ENCODE peak calls at places on chromosomes 11 and 22, in ten cellular contexts. One of them, this sample, is unnamed.

GRCh38 chr22:19429950-19430889 is 1.3 kb downstream of the HIRA start:
- DNase-seq in activated CD4-positive, alpha-beta T cell treated with anti-CD3 and anti-CD28 coated beads, Interleukin-2, amount 50 U/mL, for 48 hours: peak; percentile 48
- DNase-seq in CD8-positive, alpha-beta memory T cell: peak; percentile 50
- DNase-seq in activated B cell treated with CpG ODN at 0.5 μM for 24 hours: no peak
- DNase-seq in Right ventricle myocardium superior: peak; percentile 46
- DNase-seq in nucleus accumbens: no peak
- DNase-seq in right lobe of liver: peak; percentile 73
- DNase-seq in HEK293T: peak; percentile 35
- DNase-seq in GDM1: no peak
- DNase-seq in uterus: no peak
- DNase-seq in this sample: peak; percentile 5

GRCh38 chr11:57474751-57475115 is 14.4 kb downstream of the RTN4RL2 start:
- DNase-seq in right lobe of liver: no peak
- DNase-seq in activated CD4-positive, alpha-beta T cell treated with anti-CD3 and anti-CD28 coated beads, Interleukin-2, amount 50 U/mL, for 48 hours: no peak
- DNase-seq in Right ventricle myocardium superior: no peak
- DNase-seq in uterus: no peak
- DNase-seq in CD8-positive, alpha-beta memory T cell: no peak
- DNase-seq in HEK293T: no peak
- DNase-seq in activated B cell treated with CpG ODN at 0.5 μM for 24 hours: no peak
- DNase-seq in nucleus accumbens: no peak
- DNase-seq in GDM1: no peak
- DNase-seq in this sample: no peak

GRCh38 chr11:1263036-1263435 is 40.2 kb downstream of the MUC5B start:
- DNase-seq in Right ventricle myocardium superior: peak; percentile 38
- DNase-seq in activated CD4-positive, alpha-beta T cell treated with anti-CD3 and anti-CD28 coated beads, Interleukin-2, amount 50 U/mL, for 48 hours: peak; percentile 11
- DNase-seq in activated B cell treated with CpG ODN at 0.5 μM for 24 hours: no peak
- DNase-seq in right lobe of liver: no peak
- DNase-seq in CD8-positive, alpha-beta memory T cell: no peak
- DNase-seq in HEK293T: no peak
- DNase-seq in GDM1: no peak
- DNase-seq in uterus: no peak
- DNase-seq in nucleus accumbens: no peak
- DNase-seq in this sample: no peak

GRCh38 chr11:46330887-46331652 is 16.2 kb upstream of the DGKZ start:
- DNase-seq in GDM1: no peak
- DNase-seq in Right ventricle myocardium superior: no peak
- DNase-seq in right lobe of liver: no peak
- DNase-seq in uterus: no peak
- DNase-seq in activated CD4-positive, alpha-beta T cell treated with anti-CD3 and anti-CD28 coated beads, Interleukin-2, amount 50 U/mL, for 48 hours: peak; percentile 36
- DNase-seq in CD8-positive, alpha-beta memory T cell: no peak
- DNase-seq in activated B cell treated with CpG ODN at 0.5 μM for 24 hours: no peak
- DNase-seq in HEK293T: no peak
- DNase-seq in nucleus accumbens: no peak
- DNase-seq in this sample: no peak

GRCh38 chr11:20057055-20057943 is 103.0 kb downstream of the DBX1 start:
- DNase-seq in HEK293T: peak; percentile 37
- DNase-seq in Right ventricle myocardium superior: no peak
- DNase-seq in CD8-positive, alpha-beta memory T cell: no peak
- DNase-seq in activated B cell treated with CpG ODN at 0.5 μM for 24 hours: no peak
- DNase-seq in activated CD4-positive, alpha-beta T cell treated with anti-CD3 and anti-CD28 coated beads, Interleukin-2, amount 50 U/mL, for 48 hours: no peak
- DNase-seq in right lobe of liver: no peak
- DNase-seq in nucleus accumbens: no peak
- DNase-seq in GDM1: no peak
- DNase-seq in uterus: no peak
- DNase-seq in this sample: no peak

GRCh38 chr22:41699264-41700104 is at the start of gene MEI1:
- DNase-seq in uterus: peak; percentile 86
- DNase-seq in CD8-positive, alpha-beta memory T cell: peak; percentile 78
- DNase-seq in right lobe of liver: peak; percentile 88
- DNase-seq in GDM1: no peak
- DNase-seq in nucleus accumbens: peak; percentile 62
- DNase-seq in HEK293T: no peak
- DNase-seq in Right ventricle myocardium superior: peak; percentile 92
- DNase-seq in activated B cell treated with CpG ODN at 0.5 μM for 24 hours: peak; percentile 83
- DNase-seq in activated CD4-positive, alpha-beta T cell treated with anti-CD3 and anti-CD28 coated beads, Interleukin-2, amount 50 U/mL, for 48 hours: peak; percentile 93
- DNase-seq in this sample: peak; percentile 82

GRCh38 chr11:95363710-95364109 is 132.7 kb upstream of the SESN3 start:
- DNase-seq in CD8-positive, alpha-beta memory T cell: no peak
- DNase-seq in GDM1: no peak
- DNase-seq in activated CD4-positive, alpha-beta T cell treated with anti-CD3 and anti-CD28 coated beads, Interleukin-2, amount 50 U/mL, for 48 hours: no peak
- DNase-seq in nucleus accumbens: no peak
- DNase-seq in right lobe of liver: no peak
- DNase-seq in activated B cell treated with CpG ODN at 0.5 μM for 24 hours: no peak
- DNase-seq in uterus: no peak
- DNase-seq in HEK293T: no peak
- DNase-seq in Right ventricle myocardium superior: no peak
- DNase-seq in this sample: no peak

GRCh38 chr11:68542617-68543016 is 82.1 kb downstream of the PPP6R3 start:
- DNase-seq in activated B cell treated with CpG ODN at 0.5 μM for 24 hours: no peak
- DNase-seq in GDM1: no peak
- DNase-seq in nucleus accumbens: no peak
- DNase-seq in uterus: peak; percentile 45
- DNase-seq in Right ventricle myocardium superior: no peak
- DNase-seq in right lobe of liver: no peak
- DNase-seq in CD8-positive, alpha-beta memory T cell: no peak
- DNase-seq in activated CD4-positive, alpha-beta T cell treated with anti-CD3 and anti-CD28 coated beads, Interleukin-2, amount 50 U/mL, for 48 hours: no peak
- DNase-seq in HEK293T: no peak
- DNase-seq in this sample: no peak

GRCh38 chr11:94793822-94794221 is 25.7 kb downstream of the AMOTL1 start:
- DNase-seq in activated CD4-positive, alpha-beta T cell treated with anti-CD3 and anti-CD28 coated beads, Interleukin-2, amount 50 U/mL, for 48 hours: no peak
- DNase-seq in uterus: no peak
- DNase-seq in activated B cell treated with CpG ODN at 0.5 μM for 24 hours: no peak
- DNase-seq in nucleus accumbens: no peak
- DNase-seq in HEK293T: no peak
- DNase-seq in Right ventricle myocardium superior: no peak
- DNase-seq in right lobe of liver: no peak
- DNase-seq in CD8-positive, alpha-beta memory T cell: no peak
- DNase-seq in GDM1: no peak
- DNase-seq in this sample: no peak

GRCh38 chr11:129862123-129862522 is 33.3 kb downstream of the NFRKB start:
- DNase-seq in Right ventricle myocardium superior: no peak
- DNase-seq in uterus: no peak
- DNase-seq in activated CD4-positive, alpha-beta T cell treated with anti-CD3 and anti-CD28 coated beads, Interleukin-2, amount 50 U/mL, for 48 hours: no peak
- DNase-seq in CD8-positive, alpha-beta memory T cell: no peak
- DNase-seq in nucleus accumbens: no peak
- DNase-seq in HEK293T: no peak
- DNase-seq in activated B cell treated with CpG ODN at 0.5 μM for 24 hours: no peak
- DNase-seq in right lobe of liver: no peak
- DNase-seq in GDM1: no peak
- DNase-seq in this sample: no peak

GRCh38 chr11:78822931-78823423 is 248.3 kb upstream of the NARS2 start:
- DNase-seq in right lobe of liver: no peak
- DNase-seq in activated CD4-positive, alpha-beta T cell treated with anti-CD3 and anti-CD28 coated beads, Interleukin-2, amount 50 U/mL, for 48 hours: no peak
- DNase-seq in HEK293T: no peak
- DNase-seq in Right ventricle myocardium superior: peak; percentile 61
- DNase-seq in nucleus accumbens: no peak
- DNase-seq in uterus: no peak
- DNase-seq in GDM1: no peak
- DNase-seq in activated B cell treated with CpG ODN at 0.5 μM for 24 hours: no peak
- DNase-seq in CD8-positive, alpha-beta memory T cell: no peak
- DNase-seq in this sample: no peak

GRCh38 chr11:126816655-126817054 is 183.9 kb downstream of the KIRREL3 start:
- DNase-seq in Right ventricle myocardium superior: no peak
- DNase-seq in activated B cell treated with CpG ODN at 0.5 μM for 24 hours: no peak
- DNase-seq in GDM1: no peak
- DNase-seq in activated CD4-positive, alpha-beta T cell treated with anti-CD3 and anti-CD28 coated beads, Interleukin-2, amount 50 U/mL, for 48 hours: no peak
- DNase-seq in right lobe of liver: no peak
- DNase-seq in HEK293T: no peak
- DNase-seq in nucleus accumbens: no peak
- DNase-seq in CD8-positive, alpha-beta memory T cell: no peak
- DNase-seq in uterus: no peak
- DNase-seq in this sample: no peak

This sample was measured in amygdala.